ENCODE peak calls at places on chromosomes 1 and 21, in five cellular contexts. D, A, B, N and F are unnamed samples.

GRCh38 chr1:68120136-68120791 is 69.8 kb upstream of the DIRAS3 start:
- DNase-seq in D (peak), B (no peak), N (no peak), A (no peak), F (peak)

GRCh38 chr21:44298301-44298700 is 1.6 kb upstream of the PFKL start:
- DNase-seq in A (no peak), N (no peak), B (no peak), D (no peak), F (peak)

GRCh38 chr21:32994305-32994704 is 31.4 kb upstream of the OLIG2 start:
- DNase-seq in D (peak), B (no peak), N (no peak), A (no peak), F (peak)

GRCh38 chr1:208238710-208239517 is 5.3 kb downstream of the PLXNA2 start:
- DNase-seq in A (no peak), D (peak), N (no peak), B (no peak), F (peak)

GRCh38 chr1:218304281-218305039 is 19.4 kb downstream of the RRP15 start:
- DNase-seq in N (no peak), A (peak), B (no peak), D (peak), F (peak)

GRCh38 chr21:33105088-33105487 is 35.1 kb downstream of the OLIG1 start:
- DNase-seq in A (no peak), N (no peak), B (no peak), D (no peak), F (no peak)

GRCh38 chr1:34681481-34682451 is 73.1 kb upstream of the GJB5 start:
- DNase-seq in B (no peak), D (peak), A (no peak), N (no peak), F (peak)

GRCh38 chr1:8122477-8123407 is 96.6 kb upstream of the ERRFI1 start:
- DNase-seq in D (no peak), N (no peak), A (no peak), B (no peak), F (peak)

GRCh38 chr21:45908536-45909237 is 72.9 kb upstream of the COL6A1 start:
- DNase-seq in N (no peak), A (no peak), D (no peak), B (no peak), F (no peak)

GRCh38 chr1:39688706-39689105 is 2.5 kb downstream of the HPCAL4 start:
- DNase-seq in B (no peak), N (no peak), D (peak), A (no peak), F (peak)

GRCh38 chr21:46127239-46128105 is 27.9 kb downstream of the FTCD start:
- DNase-seq in B (no peak), D (no peak), A (no peak), N (no peak), F (no peak)

GRCh38 chr1:207848234-207848633 is 62.7 kb downstream of the CD34 start:
- DNase-seq in D (peak), B (no peak), N (no peak), A (no peak), F (peak)

GRCh38 chr1:82411604-82412003 is 610.9 kb downstream of the ADGRL2 start:
- DNase-seq in B (no peak), A (no peak), D (no peak), N (no peak), F (no peak)

GRCh38 chr1:196143602-196144342 is 464.5 kb downstream of the KCNT2 start:
- DNase-seq in A (no peak), N (no peak), D (no peak), B (no peak), F (no peak)

GRCh38 chr21:37461494-37461893 is 94.9 kb downstream of the DYRK1A start:
- DNase-seq in N (no peak), A (no peak), B (no peak), D (no peak), F (no peak)

GRCh38 chr1:91450260-91450659 is 45.6 kb upstream of the HFM1 start:
- DNase-seq in A (no peak), N (no peak), D (no peak), B (no peak), F (no peak)

GRCh38 chr1:97745912-97746311 is 174.9 kb downstream of the DPYD start:
- DNase-seq in B (no peak), A (no peak), D (no peak), N (no peak), F (peak)

GRCh38 chr1:55718758-55719671 is 503.9 kb upstream of the USP24 start:
- DNase-seq in N (no peak), B (no peak), D (peak), A (no peak), F (peak)

GRCh38 chr1:46370214-46370633 is 23.9 kb upstream of the FAAH start:
- DNase-seq in B (no peak), A (no peak), N (no peak), D (no peak), F (peak)

GRCh38 chr1:108692724-108693655 is 880 bp downstream of the PRPF38B start:
- DNase-seq in D (peak), N (peak), A (peak), B (peak), F (peak)

GRCh38 chr1:22633697-22634463 is 2.5 kb upstream of the C1QA start:
- DNase-seq in D (no peak), A (no peak), N (no peak), B (no peak), F (no peak)

GRCh38 chr1:156546267-156546666 is 26.1 kb downstream of the IQGAP3 start:
- DNase-seq in N (no peak), D (no peak), B (no peak), A (no peak), F (no peak)

GRCh38 chr1:199247891-199248290 is 609.1 kb downstream of the PTPRC start:
- DNase-seq in B (no peak), A (no peak), D (no peak), N (no peak), F (no peak)

GRCh38 chr1:205273551-205273982 is 45.8 kb downstream of the TMCC2 start:
- DNase-seq in N (peak), B (peak), A (peak), D (peak), F (peak)

GRCh38 chr1:237568955-237569354 is 321.8 kb downstream of the ZP4 start:
- DNase-seq in A (no peak), N (no peak), D (peak), B (no peak), F (no peak)

GRCh38 chr1:6460349-6461236 is 5.4 kb downstream of the TNFRSF25 start:
- DNase-seq in B (peak), A (no peak), N (peak), D (no peak), F (no peak)

GRCh38 chr1:209291715-209292114 is 291.8 kb upstream of the CAMK1G start:
- DNase-seq in N (no peak), D (no peak), B (no peak), A (no peak), F (no peak)

GRCh38 chr1:200048244-200048643 is 20.7 kb downstream of the NR5A2 start:
- DNase-seq in A (no peak), N (no peak), B (no peak), D (no peak), F (no peak)

GRCh38 chr1:97599447-97599846 is 321.4 kb downstream of the DPYD start:
- DNase-seq in B (no peak), A (no peak), D (no peak), N (no peak), F (no peak)

GRCh38 chr1:219461891-219462528 is 150.9 kb downstream of the ZC3H11B start:
- DNase-seq in A (no peak), B (no peak), N (no peak), D (no peak), F (no peak)

GRCh38 chr1:12180315-12180714 is 13.5 kb downstream of the TNFRSF1B start:
- DNase-seq in N (no peak), D (no peak), A (no peak), B (no peak), F (no peak)

GRCh38 chr1:89607888-89608626 is 24.9 kb upstream of the LRRC8C start:
- DNase-seq in A (no peak), B (peak), D (no peak), N (peak), F (no peak)

GRCh38 chr1:78447096-78447495 is 43.7 kb upstream of the PTGFR start:
- DNase-seq in D (no peak), N (no peak), A (no peak), B (no peak), F (peak)

GRCh38 chr1:68377098-68377497 is 72.7 kb downstream of the RPE65 start:
- DNase-seq in A (no peak), B (no peak), D (no peak), N (no peak), F (no peak)